ENCODE peak calls at places on chromosome 12, in six cellular contexts. P, R, D, F, W and C are unnamed samples.
A peak's percentile ranks its signal among the peaks of the same experiment; 100 is the strongest.

GRCh38 chr12:62163368-62163767 is 96.8 kb upstream of the USP15 start:
- DNase-seq in P (no peak), R (no peak), D (no peak), F (no peak), W (no peak), C (no peak)

GRCh38 chr12:116642101-116642500 is 82.9 kb downstream of the MAP1LC3B2 start:
- DNase-seq in P (no peak), R (no peak), D (no peak), F (no peak), W (no peak), C (no peak)

GRCh38 chr12:23340351-23340750 is 609.1 kb downstream of the SOX5 start:
- DNase-seq in P (no peak), R (no peak), D (no peak), F (no peak), W (no peak), C (no peak)

GRCh38 chr12:79162948-79163347 is 298.4 kb downstream of the SYT1 start:
- DNase-seq in P (no peak), R (no peak), D (no peak), F (no peak), W (no peak), C (no peak)

GRCh38 chr12:68028647-68029046 is 39.4 kb downstream of the IFNG-AS1 start:
- DNase-seq in P (no peak), R (no peak), D (no peak), F (no peak), W (no peak), C (no peak)

GRCh38 chr12:34396006-34396860 is 373.9 kb downstream of the ALG10 start:
- DNase-seq in P (no peak), R (peak; percentile 38), D (no peak), F (peak; percentile 2), W (no peak), C (no peak)

GRCh38 chr12:4267904-4268548 is 5.5 kb upstream of the CCND2 start:
- DNase-seq in P (no peak), R (no peak), D (no peak), F (no peak), W (no peak), C (no peak)

GRCh38 chr12:8852119-8852518 is 29.7 kb downstream of the A2ML1 start:
- DNase-seq in P (no peak), R (no peak), D (no peak), F (no peak), W (no peak), C (no peak)

GRCh38 chr12:94596596-94596995 is 53.8 kb downstream of the TMCC3 start:
- DNase-seq in P (peak; percentile 99), R (no peak), D (no peak), F (no peak), W (no peak), C (peak; percentile 66)

GRCh38 chr12:75389061-75389460 is 1.8 kb upstream of the GLIPR1L2 start:
- DNase-seq in P (peak; percentile 68), R (no peak), D (peak; percentile 78), F (no peak), W (no peak), C (no peak)

GRCh38 chr12:2376855-2377657 is 324.3 kb downstream of the CACNA1C start:
- DNase-seq in P (no peak), R (no peak), D (no peak), F (no peak), W (no peak), C (no peak)

GRCh38 chr12:91785655-91786489 is 359.8 kb downstream of the BTG1 start:
- DNase-seq in P (no peak), R (no peak), D (no peak), F (no peak), W (no peak), C (no peak)

GRCh38 chr12:19129121-19129485 is 430 bp upstream of the PLEKHA5 start:
- DNase-seq in P (peak; percentile 47), R (no peak), D (peak; percentile 10), F (no peak), W (no peak), C (no peak)

GRCh38 chr12:120249875-120250795 is 15.4 kb downstream of the PXN start:
- DNase-seq in P (no peak), R (peak; percentile 90), D (no peak), F (no peak), W (no peak), C (no peak)

GRCh38 chr12:125403145-125403789 is 338.0 kb downstream of the AACS start:
- DNase-seq in P (no peak), R (no peak), D (peak; percentile 44), F (no peak), W (no peak), C (peak; percentile 64)

GRCh38 chr12:67811437-67812361 is 163.2 kb downstream of the DYRK2 start:
- DNase-seq in P (peak; percentile 61), R (no peak), D (no peak), F (no peak), W (no peak), C (no peak)

GRCh38 chr12:87467893-87468292 is 561.3 kb downstream of the C12orf50 start:
- DNase-seq in P (no peak), R (no peak), D (no peak), F (no peak), W (no peak), C (no peak)

GRCh38 chr12:108691995-108692808 is 39.1 kb downstream of the CORO1C start:
- DNase-seq in P (no peak), R (no peak), D (no peak), F (no peak), W (no peak), C (peak; percentile 59)
- H3K4me3 ChIP-seq in P (no peak overlapping the region), R (no peak overlapping the region), D (peak overlapping the region; percentile 18), F (no peak overlapping the region), W (peak overlapping the region; percentile 62), C (peak overlapping the region; percentile 21)

DNA sequence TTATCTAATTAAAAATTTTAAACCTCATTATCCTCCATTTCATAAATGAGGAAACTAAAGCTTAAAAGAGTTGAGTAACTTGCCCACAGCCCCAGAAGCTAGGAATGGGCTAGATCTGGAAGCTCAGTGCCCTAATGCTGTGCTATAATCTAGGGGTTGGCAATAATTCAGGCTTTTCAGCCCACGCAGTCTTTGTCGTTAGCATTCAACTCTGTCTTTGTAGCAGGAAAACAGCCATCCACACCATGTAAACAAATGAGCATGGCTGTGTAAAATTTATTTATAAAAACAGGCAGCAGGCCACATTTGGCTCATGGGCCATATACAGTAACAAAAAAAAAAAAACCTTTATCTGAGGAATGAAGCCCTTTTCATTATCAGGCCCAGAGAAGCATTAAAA is 92.4 kb upstream of the OVCH1 start:
- DNase-seq in P (no peak), R (no peak), D (no peak), F (no peak), W (no peak), C (no peak)
- H3K27ac ChIP-seq in P (no peak overlapping the region), R (no peak overlapping the region), D (no peak overlapping the region), F (no peak overlapping the region), W (no peak overlapping the region), C (no peak overlapping the region)

GRCh38 chr12:121769831-121770301 is 23.6 kb downstream of the RHOF start:
- DNase-seq in P (no peak), R (no peak), D (no peak), F (no peak), W (no peak), C (no peak)
- H3K4me1 ChIP-seq in P (peaks cover 20% of the 10 kb centered on the region), R (peaks cover 17% of the 10 kb centered on the region), D (peaks cover 44% of the 10 kb centered on the region), F (no peaks in the 10 kb centered on the region), W (peaks cover 3% of the 10 kb centered on the region), C (peaks cover 21% of the 10 kb centered on the region)

GRCh38 chr12:25194211-25194610 is 749 bp downstream of the DNAI7 start:
- DNase-seq in P (no peak), R (no peak), D (no peak), F (no peak), W (no peak), C (no peak)
- H3K4me3 ChIP-seq in P (peak overlapping the region; percentile 84), R (peak overlapping the region; percentile 83), D (peak overlapping the region; percentile 63), F (no peak overlapping the region), W (no peak overlapping the region), C (peak overlapping the region; percentile 71)

DNA sequence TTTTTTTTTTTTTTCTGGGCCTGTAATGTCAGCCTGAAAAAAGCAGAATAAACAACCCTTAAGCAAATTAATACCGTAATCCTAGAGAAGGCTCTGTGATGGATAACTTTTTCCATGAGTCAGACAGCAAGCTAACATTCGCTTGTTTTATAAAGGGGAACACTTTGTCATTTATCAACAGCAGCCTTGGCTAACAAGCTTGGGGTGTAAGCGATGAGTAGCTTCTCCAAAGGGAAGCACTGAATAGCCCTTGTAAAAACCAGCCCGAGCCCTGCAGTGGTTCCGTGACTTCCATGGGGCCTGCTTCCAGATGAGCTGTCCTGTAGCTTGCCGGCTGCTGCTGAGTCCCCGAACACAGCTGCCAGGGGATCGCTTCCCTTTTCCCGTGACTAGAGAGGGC is 29.6 kb downstream of the CD9 start:
- DNase-seq in P (peak; percentile 66), R (peak; percentile 86), D (no peak), F (no peak), W (no peak), C (peak; percentile 81)
- H3K27ac ChIP-seq in P (peak overlapping the region; percentile 86), R (peak overlapping the region; percentile 73), D (peak overlapping the region; percentile 62), F (peak overlapping the region; percentile 78), W (no peak overlapping the region), C (peak overlapping the region; percentile 97)